ENCODE peak calls at places on chromosome 4, in seven cellular contexts. One of them, this sample, is unnamed.

GRCh38 chr4:25834411-25835107 is 28.2 kb downstream of the SEL1L3 start:
- DNase-seq in fibroblast of lung: no peak
- DNase-seq in heart left ventricle: no peak
- DNase-seq in aorta: no peak
- DNase-seq in heart right ventricle: no peak
- DNase-seq in Calu3: no peak
- DNase-seq in HS-27A: no peak
- DNase-seq in this sample: no peak

GRCh38 chr4:97105716-97106115 is 1037.6 kb downstream of the STPG2 start:
- DNase-seq in HS-27A: no peak
- DNase-seq in fibroblast of lung: no peak
- DNase-seq in Calu3: no peak
- DNase-seq in aorta: no peak
- DNase-seq in heart left ventricle: no peak
- DNase-seq in heart right ventricle: no peak
- DNase-seq in this sample: no peak

GRCh38 chr4:115110191-115111166 is 2.9 kb downstream of the NDST4 start:
- DNase-seq in fibroblast of lung: peak; percentile 8
- DNase-seq in HS-27A: no peak
- DNase-seq in Calu3: no peak
- DNase-seq in heart left ventricle: no peak
- DNase-seq in aorta: no peak
- DNase-seq in heart right ventricle: no peak
- DNase-seq in this sample: no peak

GRCh38 chr4:83219344-83219990 is 65.1 kb downstream of the COQ2 start:
- DNase-seq in aorta: no peak
- DNase-seq in Calu3: no peak
- DNase-seq in HS-27A: no peak
- DNase-seq in fibroblast of lung: peak; percentile 8
- DNase-seq in heart left ventricle: no peak
- DNase-seq in heart right ventricle: no peak
- DNase-seq in this sample: peak; percentile 91

GRCh38 chr4:19381068-19381467 is 870.6 kb upstream of the SLIT2 start:
- DNase-seq in Calu3: no peak
- DNase-seq in heart right ventricle: no peak
- DNase-seq in fibroblast of lung: peak; percentile 74
- DNase-seq in aorta: no peak
- DNase-seq in HS-27A: peak; percentile 56
- DNase-seq in heart left ventricle: no peak
- DNase-seq in this sample: no peak

GRCh38 chr4:98518555-98519267 is 139.7 kb downstream of the TSPAN5 start:
- DNase-seq in Calu3: no peak
- DNase-seq in HS-27A: no peak
- DNase-seq in fibroblast of lung: no peak
- DNase-seq in heart right ventricle: no peak
- DNase-seq in aorta: no peak
- DNase-seq in heart left ventricle: no peak
- DNase-seq in this sample: no peak

GRCh38 chr4:26424143-26424542 is 66.1 kb downstream of the CCKAR start:
- DNase-seq in heart right ventricle: no peak
- DNase-seq in aorta: no peak
- DNase-seq in Calu3: no peak
- DNase-seq in fibroblast of lung: peak; percentile 44
- DNase-seq in heart left ventricle: no peak
- DNase-seq in HS-27A: no peak
- DNase-seq in this sample: no peak

GRCh38 chr4:137768881-137769280 is 236.6 kb upstream of the PCDH18 start:
- DNase-seq in HS-27A: no peak
- DNase-seq in heart left ventricle: no peak
- DNase-seq in heart right ventricle: no peak
- DNase-seq in Calu3: no peak
- DNase-seq in fibroblast of lung: no peak
- DNase-seq in aorta: no peak
- DNase-seq in this sample: no peak

GRCh38 chr4:189002475-189002874 is 863.2 kb downstream of the TRIML1 start:
- DNase-seq in HS-27A: no peak
- DNase-seq in heart right ventricle: no peak
- DNase-seq in aorta: no peak
- DNase-seq in heart left ventricle: no peak
- DNase-seq in fibroblast of lung: no peak
- DNase-seq in Calu3: no peak
- DNase-seq in this sample: no peak

GRCh38 chr4:121189811-121190210 is 25.7 kb upstream of the TNIP3 start:
- DNase-seq in fibroblast of lung: no peak
- DNase-seq in heart left ventricle: no peak
- DNase-seq in heart right ventricle: no peak
- DNase-seq in HS-27A: no peak
- DNase-seq in Calu3: no peak
- DNase-seq in aorta: no peak
- DNase-seq in this sample: no peak

GRCh38 chr4:151004222-151004621 is 10.9 kb downstream of the LRBA start:
- DNase-seq in heart left ventricle: no peak
- DNase-seq in aorta: no peak
- DNase-seq in fibroblast of lung: peak; percentile 75
- DNase-seq in Calu3: no peak
- DNase-seq in HS-27A: no peak
- DNase-seq in heart right ventricle: no peak
- DNase-seq in this sample: no peak

GRCh38 chr4:82043081-82043808 is 330.5 kb downstream of the HNRNPD start:
- DNase-seq in heart right ventricle: no peak
- DNase-seq in HS-27A: no peak
- DNase-seq in heart left ventricle: no peak
- DNase-seq in fibroblast of lung: no peak
- DNase-seq in Calu3: peak; percentile 62
- DNase-seq in aorta: no peak
- DNase-seq in this sample: no peak